ENCODE peak calls at places on chromosomes 13 and 19, in seven cellular contexts. T, M, H, C, Z, U and B are unnamed samples.

GRCh38 chr19:48419158-48419920 is 25.9 kb downstream of the GRIN2D start:
- DNase-seq in T (peak), M (no peak), H (peak), C (peak), Z (peak), U (no peak), B (peak)

GRCh38 chr19:5048091-5048726 is 79.3 kb downstream of the KDM4B start:
- DNase-seq in T (peak), M (peak), H (peak), C (peak), Z (peak), U (peak), B (peak)

GRCh38 chr19:48393559-48394330 is at the start of gene GRIN2D:
- DNase-seq in T (no peak), M (no peak), H (no peak), C (peak), Z (no peak), U (peak), B (no peak)

GRCh38 chr19:39568604-39569003 is 28.6 kb upstream of the EID2 start:
- DNase-seq in T (no peak), M (no peak), H (no peak), C (no peak), Z (no peak), U (no peak), B (no peak)

GRCh38 chr19:44900328-44901244 is 5.0 kb upstream of the APOE start:
- DNase-seq in T (no peak), M (no peak), H (no peak), C (no peak), Z (no peak), U (no peak), B (no peak)

GRCh38 chr13:113550453-113550852 is 34.1 kb upstream of the TFDP1 start:
- DNase-seq in T (no peak), M (no peak), H (no peak), C (peak), Z (no peak), U (no peak), B (no peak)

GRCh38 chr13:96781141-96781540 is 213.1 kb downstream of the OXGR1 start:
- DNase-seq in T (no peak), M (peak), H (peak), C (no peak), Z (no peak), U (no peak), B (peak)

GRCh38 chr19:6476155-6476895 is 5.3 kb downstream of the DENND1C start:
- DNase-seq in T (peak), M (peak), H (peak), C (peak), Z (peak), U (no peak), B (peak)

GRCh38 chr13:75339635-75340374 is 142.2 kb downstream of the TBC1D4 start:
- DNase-seq in T (no peak), M (no peak), H (no peak), C (no peak), Z (no peak), U (no peak), B (no peak)

GRCh38 chr13:50011461-50011860 is 3.8 kb upstream of the KCNRG start:
- DNase-seq in T (no peak), M (no peak), H (no peak), C (no peak), Z (no peak), U (no peak), B (peak)

GRCh38 chr19:33902802-33903488 is 106.3 kb downstream of the KCTD15 start:
- DNase-seq in T (no peak), M (no peak), H (no peak), C (no peak), Z (no peak), U (no peak), B (no peak)

GRCh38 chr19:41862445-41862986 is 2.5 kb downstream of the RPS19 start:
- DNase-seq in T (peak), M (no peak), H (no peak), C (no peak), Z (no peak), U (no peak), B (no peak)

GRCh38 chr19:8731428-8732169 is 10.2 kb downstream of the OR2Z1 start:
- DNase-seq in T (no peak), M (no peak), H (no peak), C (no peak), Z (no peak), U (no peak), B (no peak)

GRCh38 chr19:17125728-17126677 is 50.4 kb downstream of the MYO9B start:
- DNase-seq in T (peak), M (no peak), H (peak), C (no peak), Z (no peak), U (no peak), B (peak)

GRCh38 chr19:18543814-18544475 is 572 bp upstream of the FKBP8 start:
- DNase-seq in T (no peak), M (peak), H (no peak), C (peak), Z (peak), U (peak), B (peak)

GRCh38 chr19:35455616-35456201 is 7.7 kb downstream of the FFAR2 start:
- DNase-seq in T (no peak), M (no peak), H (no peak), C (no peak), Z (no peak), U (no peak), B (no peak)

GRCh38 chr19:15216363-15216762 is 15.6 kb upstream of the NOTCH3 start:
- DNase-seq in T (no peak), M (peak), H (no peak), C (no peak), Z (no peak), U (no peak), B (no peak)

GRCh38 chr19:15714638-15715037 is 13.2 kb upstream of the OR10H2 start:
- DNase-seq in T (no peak), M (no peak), H (no peak), C (no peak), Z (no peak), U (no peak), B (no peak)

GRCh38 chr19:5695649-5696195 is 5.6 kb downstream of the RPL36 start:
- DNase-seq in T (no peak), M (no peak), H (no peak), C (peak), Z (peak), U (no peak), B (no peak)

GRCh38 chr19:49071860-49072547 is 495 bp downstream of the KCNA7 start:
- DNase-seq in T (peak), M (no peak), H (peak), C (peak), Z (peak), U (no peak), B (no peak)

GRCh38 chr19:18603958-18604819 is 2.4 kb downstream of the CRLF1 start:
- DNase-seq in T (no peak), M (no peak), H (no peak), C (no peak), Z (no peak), U (no peak), B (no peak)

GRCh38 chr13:76837811-76838210 is 48.4 kb downstream of the KCTD12 start:
- DNase-seq in T (no peak), M (no peak), H (no peak), C (no peak), Z (no peak), U (no peak), B (no peak)

GRCh38 chr13:110302154-110302553 is 4.8 kb downstream of the COL4A1 start:
- DNase-seq in T (no peak), M (no peak), H (no peak), C (no peak), Z (no peak), U (no peak), B (no peak)

GRCh38 chr13:71866173-71867091 is 572 bp downstream of the DACH1 start:
- DNase-seq in T (peak), M (no peak), H (peak), C (peak), Z (peak), U (peak), B (peak)

GRCh38 chr13:82506805-82507404 is 1375.4 kb downstream of the SLITRK1 start:
- DNase-seq in T (no peak), M (no peak), H (no peak), C (no peak), Z (no peak), U (no peak), B (no peak)

GRCh38 chr13:72025836-72026235 is 158.8 kb upstream of the DACH1 start:
- DNase-seq in T (no peak), M (peak), H (no peak), C (no peak), Z (no peak), U (no peak), B (no peak)

GRCh38 chr19:29781582-29782580 is 29.9 kb upstream of the CCNE1 start:
- DNase-seq in T (no peak), M (no peak), H (no peak), C (no peak), Z (no peak), U (no peak), B (no peak)

GRCh38 chr19:39038098-39038497 is 5.7 kb upstream of the FBXO27 start:
- DNase-seq in T (no peak), M (peak), H (peak), C (peak), Z (peak), U (no peak), B (peak)

GRCh38 chr19:55688422-55689218 is 13.6 kb downstream of the EPN1 start:
- DNase-seq in T (peak), M (no peak), H (peak), C (no peak), Z (peak), U (peak), B (no peak)

GRCh38 chr19:19050104-19050503 is 13.7 kb upstream of the SLC25A42 start:
- DNase-seq in T (no peak), M (peak), H (no peak), C (no peak), Z (no peak), U (no peak), B (no peak)

GRCh38 chr13:110187501-110188161 is 119.3 kb downstream of the COL4A1 start:
- DNase-seq in T (no peak), M (peak), H (peak), C (no peak), Z (no peak), U (no peak), B (no peak)

GRCh38 chr13:35767256-35767981 is 290.9 kb upstream of the MAB21L1 start:
- DNase-seq in T (no peak), M (no peak), H (no peak), C (no peak), Z (no peak), U (no peak), B (no peak)

GRCh38 chr13:80413611-80414010 is 72.7 kb upstream of the SPRY2 start:
- DNase-seq in T (no peak), M (no peak), H (no peak), C (no peak), Z (no peak), U (no peak), B (no peak)

GRCh38 chr13:32124743-32125142 is 93.2 kb downstream of the FRY start:
- DNase-seq in T (no peak), M (no peak), H (no peak), C (no peak), Z (no peak), U (no peak), B (no peak)